ENCODE peak calls at places on chromosomes 4 and X, in seven cellular contexts. O, Y, I, A, W, M and D are unnamed samples.

GRCh38 chr4:127975121-127975770 is 10.0 kb downstream of the ABHD18 start:
- DNase-seq in I (peak; percentile 23), A (no peak), O (no peak), W (no peak), M (no peak), Y (no peak), D (no peak)

GRCh38 chr4:2731907-2732314 is 24.2 kb downstream of the TNIP2 start:
- DNase-seq in W (no peak), M (no peak), A (peak; percentile 74), O (no peak), Y (no peak), I (no peak), D (no peak)

GRCh38 chr4:184420402-184420801 is 53.9 kb downstream of the IRF2 start:
- DNase-seq in O (no peak), Y (no peak), M (no peak), W (no peak), A (no peak), I (no peak), D (no peak)

GRCh38 chr4:2426069-2426397 is 7.3 kb downstream of the CFAP99 start:
- DNase-seq in A (peak; percentile 62), O (no peak), I (no peak), M (no peak), W (no peak), Y (no peak), D (no peak)

GRCh38 chr4:113768952-113769351 is 7.4 kb upstream of the CAMK2D start:
- DNase-seq in M (no peak), A (no peak), O (no peak), W (no peak), Y (no peak), I (no peak), D (no peak)

GRCh38 chrX:132004728-132005127 is 18.4 kb upstream of the STK26 start:
- DNase-seq in O (no peak), W (no peak), M (peak; percentile 54), A (no peak), Y (no peak), I (no peak), D (no peak)

GRCh38 chr4:48193096-48193836 is 59.2 kb upstream of the TXK start:
- DNase-seq in W (no peak), I (no peak), O (no peak), M (no peak), Y (no peak), A (no peak), D (no peak)

GRCh38 chrX:148836741-148837140 is 336.3 kb downstream of the AFF2 start:
- DNase-seq in I (no peak), W (no peak), A (no peak), O (no peak), M (no peak), Y (no peak), D (no peak)

GRCh38 chrX:40096395-40097091 is 1.2 kb downstream of the BCOR start:
- DNase-seq in M (peak; percentile 79), I (no peak), W (peak; percentile 36), O (no peak), A (peak; percentile 88), Y (peak; percentile 60), D (peak; percentile 54)

GRCh38 chr4:23889814-23890269 is at the start of gene PPARGC1A:
- DNase-seq in I (peak; percentile 53), M (peak; percentile 89), Y (peak; percentile 62), A (no peak), W (no peak), O (no peak), D (peak; percentile 4)

GRCh38 chr4:122456228-122457106 is at the start of gene IL2:
- DNase-seq in A (no peak), I (no peak), W (no peak), O (no peak), Y (no peak), M (no peak), D (no peak)

GRCh38 chr4:185196437-185196836 is 7.4 kb downstream of the CFAP97 start:
- DNase-seq in A (no peak), M (no peak), I (no peak), O (no peak), Y (no peak), W (no peak), D (no peak)

GRCh38 chr4:45186249-45186648 is 459.9 kb upstream of the GNPDA2 start:
- DNase-seq in W (no peak), A (no peak), O (no peak), M (no peak), Y (no peak), I (no peak), D (peak; percentile 3)

GRCh38 chr4:122045533-122045932 is 93.7 kb upstream of the TRPC3 start:
- DNase-seq in O (no peak), M (no peak), Y (no peak), A (no peak), W (no peak), I (peak; percentile 81), D (peak; percentile 70)

GRCh38 chr4:27048350-27049100 is 187.9 kb downstream of the STIM2 start:
- DNase-seq in O (peak; percentile 52), Y (no peak), W (no peak), A (no peak), I (no peak), M (no peak), D (peak; percentile 6)

GRCh38 chr4:115850799-115851509 is 737.5 kb upstream of the NDST4 start:
- DNase-seq in A (no peak), O (no peak), I (no peak), M (no peak), Y (no peak), W (no peak), D (no peak)

GRCh38 chr4:165489786-165490185 is 111.0 kb downstream of the CPE start:
- DNase-seq in I (no peak), A (no peak), Y (no peak), O (no peak), M (no peak), W (no peak), D (no peak)

GRCh38 chr4:118834070-118834469 is 1.9 kb downstream of the SEC24D start:
- DNase-seq in W (no peak), I (no peak), Y (no peak), A (no peak), M (no peak), O (no peak), D (no peak)

GRCh38 chr4:169345207-169345788 is 74.5 kb upstream of the SH3RF1 start:
- DNase-seq in M (peak; percentile 75), A (no peak), Y (no peak), W (no peak), I (peak; percentile 17), O (no peak), D (no peak)

GRCh38 chr4:25129926-25130325 is 30.3 kb downstream of the SEPSECS start:
- DNase-seq in M (no peak), Y (no peak), A (no peak), W (no peak), I (no peak), O (no peak), D (no peak)

GRCh38 chr4:152673489-152673888 is 6.3 kb downstream of the TMEM154 start:
- DNase-seq in Y (no peak), O (no peak), I (no peak), A (no peak), M (no peak), W (no peak), D (no peak)

GRCh38 chrX:123648028-123648810 is 84.6 kb downstream of the THOC2 start:
- DNase-seq in A (peak; percentile 61), I (peak; percentile 17), Y (no peak), W (no peak), O (no peak), M (peak; percentile 90), D (no peak)

GRCh38 chr4:164683040-164683439 is 70.9 kb upstream of the SMIM31 start:
- DNase-seq in I (no peak), M (no peak), O (no peak), W (no peak), A (no peak), Y (no peak), D (no peak)

GRCh38 chrX:13876652-13877051 is 59.8 kb upstream of the GPM6B start:
- DNase-seq in A (no peak), O (no peak), W (no peak), M (peak; percentile 88), Y (no peak), I (no peak), D (no peak)

GRCh38 chrX:154402622-154403127 is 4.5 kb downstream of the RPL10 start:
- DNase-seq in W (no peak), O (no peak), Y (no peak), A (no peak), M (no peak), I (no peak), D (no peak)

GRCh38 chr4:105436414-105436813 is 37.4 kb downstream of the PPA2 start:
- DNase-seq in A (no peak), I (no peak), W (no peak), Y (no peak), O (no peak), M (no peak), D (no peak)

GRCh38 chr4:108117473-108118182 is 51.1 kb downstream of the LEF1 start:
- DNase-seq in A (no peak), O (no peak), Y (no peak), W (no peak), M (peak; percentile 96), I (no peak), D (no peak)

GRCh38 chr4:112523764-112524505 is 8.0 kb upstream of the NEUROG2 start:
- DNase-seq in I (no peak), M (peak; percentile 92), Y (peak; percentile 68), A (peak; percentile 93), O (peak; percentile 14), W (peak; percentile 46), D (peak; percentile 90)

GRCh38 chr4:25467843-25468242 is 90.8 kb downstream of the ANAPC4 start:
- DNase-seq in I (no peak), O (no peak), M (no peak), A (no peak), W (no peak), Y (no peak), D (no peak)

GRCh38 chrX:323721-324628 is 5.4 kb upstream of the GTPBP6 start:
- DNase-seq in A (peak; percentile 51), Y (peak; percentile 55), W (no peak), M (peak; percentile 82), O (no peak), I (no peak), D (peak; percentile 78)